ENCODE peak calls at places on chromosome 1, in nine cellular contexts. C is tibial artery; L is cardiac muscle cell; Q is HAP-1; W is breast epithelium; P is neuronal stem cell; A is adrenal gland; X is osteoblast; E is CD4-positive, CD25-positive, alpha-beta regulatory T cell. G is an unnamed sample.

GRCh38 chr1:160538985-160539651 is 16.1 kb upstream of the SLAMF6 start:
- DNase-seq in C (no peak), L (no peak), Q (no peak), W (no peak), P (no peak), A (no peak), X (no peak), E (no peak), G (no peak)

GRCh38 chr1:202952818-202953217 is 5.3 kb downstream of the ADIPOR1 start:
- DNase-seq in C (no peak), L (no peak), Q (no peak), W (peak; percentile 81), P (no peak), A (peak; percentile 49), X (peak; percentile 84), E (no peak), G (peak; percentile 59)

GRCh38 chr1:36387141-36387949 is 1.6 kb upstream of the STK40 start:
- DNase-seq in C (no peak), L (no peak), Q (no peak), W (no peak), P (peak; percentile 52), A (no peak), X (peak; percentile 89), E (no peak), G (no peak)

GRCh38 chr1:24540906-24541710 is 14.8 kb upstream of the NCMAP start:
- DNase-seq in C (no peak), L (no peak), Q (peak; percentile 61), W (no peak), P (no peak), A (no peak), X (peak; percentile 31), E (peak; percentile 21), G (peak; percentile 53)

GRCh38 chr1:38776466-38776865 is 83.1 kb downstream of the RRAGC start:
- DNase-seq in C (no peak), L (no peak), Q (no peak), W (no peak), P (no peak), A (no peak), X (no peak), E (no peak), G (no peak)

GRCh38 chr1:92483442-92484170 is 3.1 kb downstream of the GFI1 start:
- DNase-seq in C (no peak), L (peak; percentile 21), Q (no peak), W (no peak), P (peak; percentile 44), A (no peak), X (peak; percentile 88), E (peak; percentile 31), G (no peak)

GRCh38 chr1:186214816-186215215 is 160.2 kb downstream of the TPR start:
- DNase-seq in C (no peak), L (no peak), Q (no peak), W (no peak), P (no peak), A (no peak), X (peak; percentile 62), E (no peak), G (no peak)

GRCh38 chr1:218779341-218779831 is 394.3 kb upstream of the LYPLAL1 start:
- DNase-seq in C (no peak), L (peak; percentile 60), Q (no peak), W (no peak), P (no peak), A (no peak), X (no peak), E (no peak), G (no peak)

GRCh38 chr1:22163137-22163536 is 20.2 kb upstream of the WNT4 start:
- DNase-seq in C (no peak), L (no peak), Q (no peak), W (no peak), P (no peak), A (no peak), X (peak; percentile 43), E (no peak), G (no peak)

GRCh38 chr1:33055210-33055991 is 18.7 kb upstream of the AK2 start:
- DNase-seq in C (peak; percentile 70), L (peak; percentile 91), Q (peak; percentile 65), W (peak; percentile 57), P (peak; percentile 64), A (peak; percentile 73), X (peak; percentile 97), E (peak; percentile 41), G (peak; percentile 73)

GRCh38 chr1:247407180-247407616 is 8.8 kb upstream of the NLRP3 start:
- DNase-seq in C (no peak), L (no peak), Q (no peak), W (no peak), P (no peak), A (no peak), X (no peak), E (peak; percentile 28), G (no peak)

GRCh38 chr1:61076728-61077675 is 5.4 kb upstream of the NFIA start:
- DNase-seq in C (peak; percentile 91), L (peak; percentile 96), Q (peak; percentile 96), W (peak; percentile 70), P (peak; percentile 86), A (peak; percentile 89), X (peak; percentile 81), E (peak; percentile 81), G (peak; percentile 86)

GRCh38 chr1:151619489-151620093 is 7.7 kb downstream of the SNX27 start:
- DNase-seq in C (no peak), L (no peak), Q (no peak), W (no peak), P (no peak), A (no peak), X (no peak), E (no peak), G (no peak)

GRCh38 chr1:162772571-162773154 is 17.8 kb upstream of the HSD17B7 start:
- DNase-seq in C (no peak), L (no peak), Q (no peak), W (no peak), P (no peak), A (no peak), X (peak; percentile 79), E (no peak), G (no peak)

GRCh38 chr1:241782396-241782795 is 65.6 kb upstream of the EXO1 start:
- DNase-seq in C (no peak), L (peak; percentile 18), Q (no peak), W (no peak), P (no peak), A (no peak), X (no peak), E (no peak), G (no peak)

GRCh38 chr1:91549041-91549735 is 48.5 kb downstream of the CDC7 start:
- DNase-seq in C (no peak), L (no peak), Q (no peak), W (no peak), P (no peak), A (no peak), X (no peak), E (peak; percentile 32), G (no peak)

GRCh38 chr1:147804942-147805723 is 44.7 kb upstream of the GJA5 start:
- DNase-seq in C (no peak), L (no peak), Q (no peak), W (no peak), P (no peak), A (no peak), X (no peak), E (no peak), G (no peak)

GRCh38 chr1:38225745-38226144 is 179.2 kb upstream of the POU3F1 start:
- DNase-seq in C (no peak), L (no peak), Q (no peak), W (no peak), P (no peak), A (no peak), X (no peak), E (no peak), G (no peak)

GRCh38 chr1:192311281-192311680 is 5.5 kb upstream of the RGS21 start:
- DNase-seq in C (no peak), L (peak; percentile 9), Q (no peak), W (no peak), P (no peak), A (no peak), X (peak; percentile 22), E (no peak), G (no peak)

GRCh38 chr1:112862753-112863426 is 93.1 kb downstream of the SLC16A1 start:
- DNase-seq in C (peak; percentile 16), L (no peak), Q (no peak), W (no peak), P (no peak), A (no peak), X (no peak), E (no peak), G (no peak)

GRCh38 chr1:154501423-154502065 is 475 bp upstream of the TDRD10 start:
- DNase-seq in C (peak; percentile 77), L (peak; percentile 20), Q (no peak), W (peak; percentile 49), P (no peak), A (peak; percentile 62), X (no peak), E (no peak), G (peak; percentile 70)
- H3K4me3 ChIP-seq in C (peak overlapping the region; percentile 54), L (peak overlapping the region; percentile 36), Q (peak overlapping the region; percentile 17), W (peak overlapping the region; percentile 59), P (peak overlapping the region; percentile 65), A (no peak overlapping the region), X (no peak overlapping the region), E (no peak overlapping the region), G (peak overlapping the region; percentile 63)

GRCh38 chr1:10647414-10648170 is 148.9 kb downstream of the CASZ1 start:
- DNase-seq in C (no peak), L (no peak), Q (no peak), W (no peak), P (no peak), A (no peak), X (no peak), E (no peak), G (no peak)
- H3K4me1 ChIP-seq in C (no peaks in the 10 kb centered on the region), L (peaks cover 14% of the 10 kb centered on the region), Q (no peaks in the 10 kb centered on the region), W (no peaks in the 10 kb centered on the region), P (peaks cover 33% of the 10 kb centered on the region), A (no peaks in the 10 kb centered on the region), X (peaks cover 5% of the 10 kb centered on the region), E (no peaks in the 10 kb centered on the region), G (peaks cover 10% of the 10 kb centered on the region)

DNA sequence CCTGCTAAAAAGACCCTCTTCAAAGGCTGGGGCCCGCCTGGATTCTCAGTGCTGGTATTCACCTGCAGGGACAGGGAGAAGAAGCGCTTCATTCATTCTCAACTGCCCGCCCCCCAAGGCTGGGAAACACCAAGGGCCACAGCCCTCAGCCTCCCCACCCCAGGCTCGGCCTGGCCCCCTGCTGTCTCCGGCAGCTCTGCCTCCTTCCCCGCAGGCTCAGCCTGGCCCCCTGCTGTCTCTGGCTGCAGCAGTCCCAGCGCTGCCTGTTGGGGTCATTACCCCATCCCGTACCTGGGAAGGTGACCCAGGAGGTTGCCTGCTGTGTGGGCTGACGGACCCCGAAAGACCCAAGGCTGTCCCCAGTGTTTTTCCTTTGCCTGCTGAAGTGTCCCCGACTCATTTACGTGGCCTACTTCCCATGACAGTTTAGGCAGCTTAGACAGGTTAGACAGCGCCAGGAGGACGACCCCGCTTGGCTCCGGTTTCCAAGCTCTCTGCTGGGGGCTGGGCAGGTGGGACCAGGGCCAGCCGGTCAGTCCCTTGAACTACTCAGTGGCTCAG is 22.9 kb upstream of the CLSTN1 start:
- DNase-seq in C (no peak), L (no peak), Q (no peak), W (no peak), P (no peak), A (no peak), X (peak; percentile 67), E (no peak), G (no peak)
- H3K4me3 ChIP-seq in C (no peak overlapping the region), L (no peak overlapping the region), Q (no peak overlapping the region), W (no peak overlapping the region), P (no peak overlapping the region), A (no peak overlapping the region), X (no peak overlapping the region), E (no peak overlapping the region), G (no peak overlapping the region)

DNA sequence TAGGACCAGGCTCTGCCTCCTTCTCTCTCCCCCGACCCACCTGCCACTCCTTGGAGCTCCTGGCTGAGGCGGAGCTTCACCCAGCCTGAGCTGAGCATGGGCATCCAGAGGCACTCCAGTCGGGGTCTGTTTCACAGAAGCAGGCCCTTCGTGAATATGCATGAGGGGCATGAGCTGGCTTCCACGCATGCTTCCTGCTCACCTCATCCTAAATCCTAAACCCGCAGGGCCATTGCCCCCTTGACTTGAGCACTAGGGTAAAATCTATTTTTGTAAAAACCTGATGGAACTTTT is 24.0 kb downstream of the CAPZB start:
- DNase-seq in C (no peak), L (no peak), Q (no peak), W (no peak), P (no peak), A (no peak), X (no peak), E (no peak), G (no peak)
- H3K4me1 ChIP-seq in C (no peaks in the 10 kb centered on the region), L (peaks cover 19% of the 10 kb centered on the region), Q (peaks cover 11% of the 10 kb centered on the region), W (no peaks in the 10 kb centered on the region), P (peaks cover 34% of the 10 kb centered on the region), A (peaks cover 25% of the 10 kb centered on the region), X (peaks cover 44% of the 10 kb centered on the region), E (peaks cover 98% of the 10 kb centered on the region), G (peaks cover 45% of the 10 kb centered on the region)